ENCODE peak calls at places on chromosome 6, in four cellular contexts. D is astrocyte of the cerebellum; X is retinal pigment epithelial cell; W is CD8-positive, alpha-beta T cell. R is an unnamed sample.

GRCh38 chr6:87870606-87871005 is 168.6 kb upstream of the AKIRIN2 start:
- DNase-seq in W (no peak), X (no peak), D (peak; percentile 78), R (no peak)

GRCh38 chr6:160978141-160978926 is 13.2 kb upstream of the MAP3K4 start:
- DNase-seq in D (no peak), W (no peak), X (no peak), R (no peak)

GRCh38 chr6:144284753-144285547 is at the start of gene UTRN:
- DNase-seq in W (peak; percentile 28), D (no peak), X (no peak), R (no peak)

GRCh38 chr6:11710221-11710836 is 68.3 kb downstream of the ADTRP start:
- DNase-seq in D (no peak), X (peak; percentile 68), W (peak; percentile 49), R (no peak)

GRCh38 chr6:16498237-16498636 is 259.9 kb downstream of the GMPR start:
- DNase-seq in W (no peak), X (no peak), D (no peak), R (no peak)

GRCh38 chr6:35980991-35981645 is 43.3 kb downstream of the SLC26A8 start:
- DNase-seq in X (no peak), W (no peak), D (no peak), R (no peak)

GRCh38 chr6:126118058-126118759 is 131.9 kb downstream of the TRMT11 start:
- DNase-seq in W (no peak), X (no peak), D (peak; percentile 15), R (no peak)

GRCh38 chr6:162363757-162364156 is 363.8 kb downstream of the PRKN start:
- DNase-seq in X (no peak), D (no peak), W (no peak), R (no peak)

GRCh38 chr6:166242888-166243287 is 65.3 kb downstream of the PRR18 start:
- DNase-seq in W (no peak), X (no peak), D (no peak), R (no peak)

GRCh38 chr6:110462884-110463481 is 13.4 kb downstream of the SLC22A16 start:
- DNase-seq in W (no peak), X (no peak), D (no peak), R (no peak)

GRCh38 chr6:148105695-148106094 is 236.9 kb upstream of the SASH1 start:
- DNase-seq in D (no peak), X (no peak), W (no peak), R (no peak)

DNA sequence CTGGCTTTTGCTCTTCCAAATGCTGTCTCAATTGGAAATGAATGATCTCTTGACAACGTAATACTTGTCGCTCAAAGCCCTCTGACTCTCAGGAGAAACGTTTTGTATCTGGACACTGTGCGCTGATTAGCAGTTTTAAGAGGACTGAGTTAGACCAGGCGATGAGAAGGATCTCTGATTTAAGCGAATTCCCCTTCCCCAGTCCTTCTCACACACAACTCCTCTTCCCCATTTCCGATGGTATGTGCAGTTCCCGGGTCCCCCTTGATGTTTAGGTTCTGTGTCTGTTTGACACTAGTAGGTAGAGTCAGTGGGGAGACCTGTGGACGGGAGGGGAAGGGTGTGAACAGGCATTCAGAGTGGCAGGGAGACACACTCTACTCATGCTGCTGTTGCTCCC is 2.5 kb downstream of the ZDHHC14 start:
- DNase-seq in W (no peak), D (no peak), X (no peak), R (no peak)
- H3K4me3 ChIP-seq in W (no peak overlapping the region), D (no peak overlapping the region), X (no peak overlapping the region), R (no peak overlapping the region)

DNA sequence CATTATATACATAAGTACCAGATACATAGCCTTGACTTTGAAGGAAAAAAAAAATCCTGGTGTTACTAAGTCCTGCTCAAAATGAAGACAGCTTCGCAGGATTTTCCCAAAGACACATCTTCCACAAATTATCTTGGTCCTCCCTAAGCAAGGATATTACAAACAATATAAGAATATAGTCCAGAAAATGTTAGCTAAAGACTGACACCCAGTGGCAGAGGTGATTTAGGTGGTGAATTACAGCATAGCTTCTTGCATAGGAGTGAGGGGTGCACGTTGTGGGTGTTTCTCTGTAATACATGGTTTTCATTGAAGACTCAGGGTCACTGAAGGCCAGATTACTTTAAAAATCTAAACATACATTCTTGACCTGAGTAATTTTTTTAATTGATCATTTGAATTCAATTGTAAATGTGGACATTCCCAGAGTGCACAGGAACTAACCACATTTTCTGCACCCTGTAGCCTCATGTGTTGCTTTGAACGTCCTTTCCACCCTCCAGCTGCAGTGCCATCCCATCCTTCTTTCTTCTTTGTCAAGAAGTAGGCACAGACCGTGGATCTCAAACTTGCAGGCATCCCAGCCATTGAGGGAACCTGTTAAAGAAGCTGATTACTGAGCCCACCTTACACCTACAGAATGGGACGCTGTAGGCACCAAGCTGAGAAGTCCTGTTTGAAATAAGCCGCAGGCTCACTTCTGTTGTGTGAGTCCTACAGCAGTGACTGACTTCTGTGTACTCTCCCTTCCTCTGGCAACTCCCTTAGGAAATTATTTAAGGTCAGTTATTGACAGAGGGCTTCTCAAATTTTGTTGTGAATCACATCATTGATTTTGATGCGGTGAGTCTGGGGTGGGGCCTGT is 102.6 kb downstream of the PERP start:
- DNase-seq in X (no peak), D (no peak), W (no peak), R (peak; percentile 10)
- TF ChIP-seq CTCF in X (peak; percentile 59), D (peak; percentile 46), W (peak; percentile 41), R (peak; percentile 25)

DNA sequence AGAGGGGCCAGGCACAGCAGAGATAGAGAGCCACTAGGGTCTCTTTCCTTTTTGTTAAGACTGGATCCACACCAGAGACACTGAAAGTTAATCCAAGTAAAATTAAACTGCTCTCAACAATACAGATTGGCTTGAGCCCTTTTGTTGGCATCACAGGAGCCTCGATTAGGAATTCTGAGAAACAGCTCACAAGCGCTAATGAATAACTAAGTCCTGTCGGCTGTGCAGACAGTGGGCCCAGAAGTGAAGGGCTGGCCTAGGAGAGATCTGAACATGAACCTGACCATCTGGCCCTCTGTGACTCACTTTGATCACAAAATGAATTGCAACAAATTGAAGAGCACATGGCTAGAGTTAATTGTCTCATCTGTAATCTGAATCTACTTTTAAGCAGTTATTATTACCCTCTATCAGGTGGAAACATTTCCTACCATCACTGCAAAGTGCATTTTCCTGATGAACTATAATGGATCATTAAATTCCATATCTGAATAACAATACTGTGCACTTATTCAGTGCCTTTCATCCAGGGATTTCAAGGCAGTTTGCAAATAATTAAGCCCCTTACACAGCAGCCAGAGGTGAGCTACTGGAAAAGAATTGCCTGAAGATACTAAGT is 3.2 kb downstream of the BACH2 start:
- DNase-seq in W (no peak), D (no peak), X (no peak), R (no peak)
- H3K4me3 ChIP-seq in W (peak overlapping the region; percentile 69), D (no peak overlapping the region), X (no peak overlapping the region), R (no peak overlapping the region)

DNA sequence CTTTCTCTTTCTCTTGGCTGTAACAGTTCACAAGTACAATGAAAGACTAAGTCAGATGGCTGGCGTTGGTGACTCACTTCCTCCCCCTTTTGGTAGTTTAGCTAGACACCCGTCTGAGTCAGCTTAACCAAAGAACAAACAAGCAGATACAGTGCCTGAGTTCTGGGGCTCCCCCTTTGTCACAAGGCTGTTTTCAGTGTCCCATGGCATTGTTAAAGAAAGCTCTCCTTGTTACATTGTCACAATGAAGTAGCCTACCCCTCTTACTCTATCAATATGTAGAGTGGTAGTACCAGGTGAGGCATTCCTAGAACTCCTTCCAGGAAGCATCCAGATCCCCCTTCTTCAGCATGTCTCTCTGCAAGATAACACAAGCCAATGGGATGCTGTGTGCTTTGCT is 38.6 kb downstream of the KIAA0408 start:
- DNase-seq in W (peak; percentile 64), D (peak; percentile 85), X (peak; percentile 66), R (peak; percentile 85)
- TF ChIP-seq CTCF in W (peak; percentile 26), D (peak; percentile 44), X (peak; percentile 67), R (peak; percentile 68)

GRCh38 chr6:31574106-31575061 is 981 bp upstream of the TNF start:
- DNase-seq in X (no peak), D (no peak), W (no peak), R (no peak)

GRCh38 chr6:31576897-31577341 is 1.6 kb downstream of the TNF start:
- DNase-seq in W (peak; percentile 60), D (no peak), X (no peak), R (no peak)

GRCh38 chr6:31575335-31575901 is at the start of gene TNF:
- DNase-seq in D (no peak), W (peak; percentile 67), X (no peak), R (no peak)

GRCh38 chr6:31578058-31578457 is 2.7 kb downstream of the TNF start:
- DNase-seq in X (no peak), D (no peak), W (no peak), R (no peak)

GRCh38 chr6:31575952-31576684 is 753 bp downstream of the TNF start:
- DNase-seq in X (no peak), W (no peak), D (no peak), R (no peak)
- H3K4me3 ChIP-seq in X (no peak overlapping the region), W (peak overlapping the region; percentile 26), D (no peak overlapping the region), R (no peak overlapping the region)

R was measured in HFF-Myc.